ENCODE peak calls at places on chromosome 14, in five cellular contexts. One of them, this sample, is unnamed.

GRCh38 chr14:101721951-101722661 is 39.4 kb upstream of the PPP2R5C start:
- DNase-seq in NCI-H524 treated with DMSO at 0.1 percent for 48 hours: no peak
- DNase-seq in fibroblast of the conjunctiva: no peak
- DNase-seq in upper lobe of right lung: no peak
- DNase-seq in fibroblast of mammary gland: peak; percentile 54
- DNase-seq in this sample: no peak

GRCh38 chr14:64879635-64880381 is at the start of gene SPTB:
- DNase-seq in fibroblast of mammary gland: no peak
- DNase-seq in fibroblast of the conjunctiva: no peak
- DNase-seq in upper lobe of right lung: peak; percentile 73
- DNase-seq in NCI-H524 treated with DMSO at 0.1 percent for 48 hours: no peak
- DNase-seq in this sample: peak; percentile 83

GRCh38 chr14:96568646-96569045 is 66.5 kb downstream of the PAPOLA start:
- DNase-seq in NCI-H524 treated with DMSO at 0.1 percent for 48 hours: no peak
- DNase-seq in fibroblast of the conjunctiva: no peak
- DNase-seq in upper lobe of right lung: no peak
- DNase-seq in fibroblast of mammary gland: no peak
- DNase-seq in this sample: no peak

GRCh38 chr14:45716506-45716905 is 463.5 kb upstream of the MIS18BP1 start:
- DNase-seq in fibroblast of mammary gland: peak; percentile 7
- DNase-seq in fibroblast of the conjunctiva: no peak
- DNase-seq in NCI-H524 treated with DMSO at 0.1 percent for 48 hours: no peak
- DNase-seq in upper lobe of right lung: no peak
- DNase-seq in this sample: no peak

GRCh38 chr14:41642402-41643195 is 35.9 kb downstream of the LRFN5 start:
- DNase-seq in fibroblast of mammary gland: no peak
- DNase-seq in upper lobe of right lung: no peak
- DNase-seq in NCI-H524 treated with DMSO at 0.1 percent for 48 hours: peak; percentile 31
- DNase-seq in fibroblast of the conjunctiva: no peak
- DNase-seq in this sample: no peak

GRCh38 chr14:85883971-85884370 is 354.0 kb downstream of the FLRT2 start:
- DNase-seq in fibroblast of the conjunctiva: peak; percentile 21
- DNase-seq in fibroblast of mammary gland: peak; percentile 2
- DNase-seq in upper lobe of right lung: no peak
- DNase-seq in NCI-H524 treated with DMSO at 0.1 percent for 48 hours: no peak
- DNase-seq in this sample: no peak

GRCh38 chr14:95507174-95507573 is 9.3 kb downstream of the SYNE3 start:
- DNase-seq in NCI-H524 treated with DMSO at 0.1 percent for 48 hours: no peak
- DNase-seq in fibroblast of mammary gland: peak; percentile 97
- DNase-seq in fibroblast of the conjunctiva: peak; percentile 73
- DNase-seq in upper lobe of right lung: no peak
- DNase-seq in this sample: peak; percentile 88

GRCh38 chr14:104237651-104238423 is 99.5 kb downstream of the KIF26A start:
- DNase-seq in upper lobe of right lung: no peak
- DNase-seq in NCI-H524 treated with DMSO at 0.1 percent for 48 hours: no peak
- DNase-seq in fibroblast of the conjunctiva: no peak
- DNase-seq in fibroblast of mammary gland: no peak
- DNase-seq in this sample: peak; percentile 62

GRCh38 chr14:64816221-64816783 is 63.4 kb downstream of the SPTB start:
- DNase-seq in fibroblast of mammary gland: no peak
- DNase-seq in NCI-H524 treated with DMSO at 0.1 percent for 48 hours: no peak
- DNase-seq in fibroblast of the conjunctiva: no peak
- DNase-seq in upper lobe of right lung: no peak
- DNase-seq in this sample: no peak

GRCh38 chr14:65131176-65131765 is 29.0 kb upstream of the MAX start:
- DNase-seq in fibroblast of the conjunctiva: no peak
- DNase-seq in upper lobe of right lung: no peak
- DNase-seq in NCI-H524 treated with DMSO at 0.1 percent for 48 hours: no peak
- DNase-seq in fibroblast of mammary gland: peak; percentile 19
- DNase-seq in this sample: no peak

GRCh38 chr14:69708586-69709169 is 58.3 kb upstream of the SRSF5 start:
- DNase-seq in fibroblast of the conjunctiva: peak; percentile 4
- DNase-seq in NCI-H524 treated with DMSO at 0.1 percent for 48 hours: peak; percentile 98
- DNase-seq in upper lobe of right lung: no peak
- DNase-seq in fibroblast of mammary gland: no peak
- DNase-seq in this sample: no peak

GRCh38 chr14:92135269-92135668 is 13.5 kb downstream of the CPSF2 start:
- DNase-seq in upper lobe of right lung: no peak
- DNase-seq in NCI-H524 treated with DMSO at 0.1 percent for 48 hours: no peak
- DNase-seq in fibroblast of the conjunctiva: peak; percentile 48
- DNase-seq in fibroblast of mammary gland: peak; percentile 63
- DNase-seq in this sample: no peak

GRCh38 chr14:29810657-29811056 is 117.0 kb downstream of the PRKD1 start:
- DNase-seq in fibroblast of mammary gland: peak; percentile 26
- DNase-seq in NCI-H524 treated with DMSO at 0.1 percent for 48 hours: no peak
- DNase-seq in upper lobe of right lung: no peak
- DNase-seq in fibroblast of the conjunctiva: peak; percentile 39
- DNase-seq in this sample: no peak

GRCh38 chr14:99134333-99135046 is 137.5 kb downstream of the BCL11B start:
- DNase-seq in fibroblast of mammary gland: no peak
- DNase-seq in NCI-H524 treated with DMSO at 0.1 percent for 48 hours: no peak
- DNase-seq in upper lobe of right lung: no peak
- DNase-seq in fibroblast of the conjunctiva: no peak
- DNase-seq in this sample: peak; percentile 44

GRCh38 chr14:41549821-41550597 is 56.7 kb upstream of the LRFN5 start:
- DNase-seq in fibroblast of mammary gland: peak; percentile 73
- DNase-seq in upper lobe of right lung: no peak
- DNase-seq in fibroblast of the conjunctiva: no peak
- DNase-seq in NCI-H524 treated with DMSO at 0.1 percent for 48 hours: no peak
- DNase-seq in this sample: no peak

GRCh38 chr14:95486875-95487668 is 29.4 kb downstream of the SYNE3 start:
- DNase-seq in upper lobe of right lung: no peak
- DNase-seq in NCI-H524 treated with DMSO at 0.1 percent for 48 hours: no peak
- DNase-seq in fibroblast of mammary gland: no peak
- DNase-seq in fibroblast of the conjunctiva: no peak
- DNase-seq in this sample: no peak

This sample was measured in cardiac septum.